ENCODE peak calls at places on chromosome 1, in eight cellular contexts. V is T-helper 1 cell, D is head of caudate nucleus, I is mesenchymal stem cell, H is ACHN, N is uterus, J is GF-D8, E is KBM-7. F is an unnamed sample.

GRCh38 chr1:112247036-112247597 is 148.9 kb upstream of the CTTNBP2NL start:
- DNase-seq in V (no peak), D (no peak), I (no peak), H (no peak), N (no peak), J (no peak), E (no peak), F (no peak)

GRCh38 chr1:66055092-66055491 is 262.4 kb downstream of the PDE4B start:
- DNase-seq in V (no peak), D (no peak), I (no peak), H (no peak), N (no peak), J (no peak), E (no peak), F (no peak)

GRCh38 chr1:62908168-62908567 is 124.2 kb downstream of the ATG4C start:
- DNase-seq in V (no peak), D (no peak), I (no peak), H (no peak), N (no peak), J (no peak), E (no peak), F (no peak)

GRCh38 chr1:201496296-201496690 is 10.6 kb downstream of the CSRP1 start:
- DNase-seq in V (no peak), D (no peak), I (no peak), H (no peak), N (no peak), J (no peak), E (no peak), F (no peak)

GRCh38 chr1:100494393-100495084 is 43.4 kb upstream of the GPR88 start:
- DNase-seq in V (no peak), D (no peak), I (no peak), H (no peak), N (no peak), J (no peak), E (no peak), F (peak)

GRCh38 chr1:87880747-87881133 is 552.1 kb downstream of the LMO4 start:
- DNase-seq in V (no peak), D (no peak), I (no peak), H (no peak), N (no peak), J (no peak), E (no peak), F (no peak)

GRCh38 chr1:18426580-18426979 is 54.1 kb upstream of the KLHDC7A start:
- DNase-seq in V (no peak), D (no peak), I (no peak), H (no peak), N (no peak), J (no peak), E (no peak), F (no peak)

GRCh38 chr1:197910120-197911110 is 6.8 kb upstream of the LHX9 start:
- DNase-seq in V (no peak), D (no peak), I (no peak), H (no peak), N (no peak), J (no peak), E (no peak), F (no peak)

GRCh38 chr1:192538407-192539311 is 36.9 kb upstream of the RGS1 start:
- DNase-seq in V (no peak), D (no peak), I (peak), H (no peak), N (no peak), J (no peak), E (no peak), F (peak)

GRCh38 chr1:112674986-112675727 is 698 bp downstream of the MOV10 start:
- DNase-seq in V (peak), D (peak), I (peak), H (peak), N (peak), J (no peak), E (peak), F (peak)

GRCh38 chr1:82455342-82455741 is 654.6 kb downstream of the ADGRL2 start:
- DNase-seq in V (no peak), D (no peak), I (no peak), H (no peak), N (no peak), J (no peak), E (no peak), F (no peak)

GRCh38 chr1:19861842-19862530 is 20.2 kb upstream of the OTUD3 start:
- DNase-seq in V (no peak), D (no peak), I (no peak), H (no peak), N (no peak), J (no peak), E (no peak), F (no peak)

GRCh38 chr1:86516366-86516765 is 30.5 kb upstream of the CLCA4 start:
- DNase-seq in V (no peak), D (no peak), I (no peak), H (no peak), N (no peak), J (no peak), E (no peak), F (no peak)

GRCh38 chr1:101250656-101251272 is 13.9 kb downstream of the S1PR1 start:
- DNase-seq in V (no peak), D (no peak), I (no peak), H (no peak), N (no peak), J (no peak), E (no peak), F (no peak)

GRCh38 chr1:240936911-240937668 is 325.1 kb upstream of the GREM2 start:
- DNase-seq in V (no peak), D (no peak), I (no peak), H (no peak), N (no peak), J (no peak), E (peak), F (no peak)

GRCh38 chr1:27071049-27071416 is 58.4 kb upstream of the TENT5B start:
- DNase-seq in V (no peak), D (no peak), I (peak), H (no peak), N (no peak), J (no peak), E (no peak), F (no peak)

GRCh38 chr1:200888349-200888838 is 6.3 kb upstream of the INAVA start:
- DNase-seq in V (peak), D (no peak), I (no peak), H (peak), N (no peak), J (peak), E (peak), F (no peak)

GRCh38 chr1:76018045-76018444 is 56.5 kb upstream of the ST6GALNAC3 start:
- DNase-seq in V (no peak), D (no peak), I (no peak), H (no peak), N (no peak), J (no peak), E (no peak), F (no peak)

GRCh38 chr1:78370779-78371482 is 119.8 kb upstream of the PTGFR start:
- DNase-seq in V (no peak), D (no peak), I (no peak), H (no peak), N (no peak), J (no peak), E (no peak), F (no peak)

F was measured in SK-MEL-5.